ENCODE peak calls at places on chromosomes 7 and 10, in seven cellular contexts. R is foreskin fibroblast, Y is fibroblast of pulmonary artery, O is cardiac fibroblast, E is brain microvascular endothelial cell, V is upper lobe of right lung, X is D721Med. C is an unnamed sample.

GRCh38 chr10:59991661-59992060 is 85.3 kb upstream of the CCDC6 start:
- DNase-seq in O (peak), E (peak), R (peak), X (no peak), V (no peak), Y (peak), C (no peak)

GRCh38 chr10:70863470-70864160 is 24.8 kb downstream of the PCBD1 start:
- DNase-seq in Y (no peak), X (no peak), V (no peak), O (no peak), E (no peak), R (no peak), C (no peak)

GRCh38 chr10:100020883-100021248 is 11.1 kb upstream of the DNMBP start:
- DNase-seq in E (no peak), R (no peak), O (no peak), V (no peak), X (no peak), Y (no peak), C (no peak)

GRCh38 chr10:14068851-14069250 is 261.9 kb downstream of the FRMD4A start:
- DNase-seq in V (no peak), X (no peak), R (no peak), E (no peak), Y (no peak), O (no peak), C (no peak)

GRCh38 chr7:128404143-128404681 is 5.6 kb downstream of the IMPDH1 start:
- DNase-seq in E (no peak), R (no peak), X (no peak), O (no peak), V (no peak), Y (no peak), C (no peak)

GRCh38 chr7:68107256-68107655 is 1110.6 kb downstream of the TYW1 start:
- DNase-seq in V (no peak), X (no peak), Y (no peak), E (no peak), R (no peak), O (peak), C (no peak)

GRCh38 chr7:568681-569035 is 49.0 kb upstream of the PDGFA start:
- DNase-seq in O (peak), E (no peak), Y (peak), V (no peak), R (peak), X (no peak), C (no peak)

GRCh38 chr7:123871998-123872867 is 27.3 kb downstream of the HYAL4 start:
- DNase-seq in R (peak), V (no peak), Y (peak), X (no peak), E (peak), O (peak), C (no peak)

GRCh38 chr7:50174948-50175347 is 81.9 kb upstream of the ZPBP start:
- DNase-seq in O (no peak), V (no peak), R (no peak), E (no peak), X (no peak), Y (no peak), C (no peak)

GRCh38 chr10:107032700-107033401 is 131.7 kb downstream of the SORCS1 start:
- DNase-seq in Y (no peak), V (no peak), O (no peak), R (no peak), E (no peak), X (no peak), C (no peak)

GRCh38 chr7:101818699-101819071 is 1.3 kb downstream of the CUX1 start:
- DNase-seq in X (no peak), R (peak), V (no peak), E (no peak), O (peak), Y (no peak), C (no peak)

GRCh38 chr10:119658274-119658673 is 7.1 kb downstream of the BAG3 start:
- DNase-seq in V (peak), Y (peak), E (peak), O (peak), R (peak), X (no peak), C (no peak)

GRCh38 chr7:120033114-120033513 is 239.9 kb upstream of the KCND2 start:
- DNase-seq in O (peak), R (peak), E (no peak), Y (peak), V (no peak), X (no peak), C (no peak)

GRCh38 chr7:100394077-100394476 is 20.8 kb downstream of the PILRA start:
- DNase-seq in R (no peak), V (no peak), X (peak), Y (no peak), O (no peak), E (no peak), C (no peak)
- TF ChIP-seq CTCF in R (no peak), V (no peak), X (no peak), Y (no peak), O (no peak), E (no peak), C (no peak)

GRCh38 chr10:123427386-123427785 is 238.8 kb upstream of the GPR26 start:
- DNase-seq in X (no peak), Y (no peak), E (no peak), R (peak), V (no peak), O (no peak), C (no peak)
- TF ChIP-seq CTCF in X (no peak), Y (no peak), E (no peak), R (no peak), V (no peak), O (no peak), C (no peak)

GRCh38 chr10:11218395-11218794 is 200.7 kb downstream of the CELF2 start:
- DNase-seq in R (no peak), X (no peak), Y (no peak), E (no peak), O (no peak), V (no peak), C (no peak)
- TF ChIP-seq CTCF in R (no peak), X (no peak), Y (no peak), E (no peak), O (no peak), V (no peak), C (no peak)

DNA sequence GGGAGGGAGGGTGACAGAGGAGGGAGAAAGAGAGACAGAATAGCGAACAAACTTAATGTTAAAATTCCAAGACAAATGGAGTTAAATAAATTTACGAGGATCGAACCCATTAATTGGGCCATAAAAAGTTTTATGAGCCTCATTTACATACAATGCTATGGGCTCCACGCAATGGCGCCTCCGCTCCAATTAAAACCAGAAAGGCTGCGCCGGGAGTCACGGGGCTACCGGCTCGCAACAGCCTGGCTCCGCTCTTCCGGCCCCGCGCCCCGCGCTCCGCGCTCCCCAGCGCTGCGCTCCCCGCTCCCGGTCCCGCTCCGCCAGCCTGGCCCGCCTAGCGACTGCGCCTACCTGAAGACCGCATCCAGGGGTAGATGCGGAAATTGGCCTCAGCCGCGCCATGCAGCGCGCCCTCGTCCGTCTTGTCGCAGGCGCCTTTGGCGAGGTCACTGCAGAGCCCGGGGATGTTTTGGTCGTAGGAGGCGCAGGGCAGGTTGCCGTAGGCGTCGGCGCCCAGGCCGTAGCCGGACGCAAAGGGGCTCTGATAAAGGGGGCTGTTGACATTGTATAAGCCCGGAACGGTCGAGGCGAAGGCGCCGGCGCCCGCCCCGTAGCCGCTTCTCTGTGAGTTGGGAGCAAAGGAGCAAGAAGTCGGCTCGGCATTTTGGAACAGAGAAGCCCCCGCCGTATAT is 513 bp downstream of the HOXA7 start:
- DNase-seq in X (no peak), Y (no peak), E (no peak), V (peak), R (peak), O (no peak), C (peak)
- TF ChIP-seq CTCF in X (no peak), Y (no peak), E (no peak), V (no peak), R (no peak), O (no peak), C (no peak)

GRCh38 chr10:3782099-3782455 is 2.9 kb downstream of the KLF6 start:
- DNase-seq in X (no peak), Y (no peak), O (peak), V (no peak), E (peak), R (no peak), C (no peak)

GRCh38 chr10:3782456-3783312 is 2.3 kb downstream of the KLF6 start:
- DNase-seq in E (peak), R (peak), Y (peak), X (no peak), O (peak), V (no peak), C (peak)

GRCh38 chr10:3780766-3781457 is 4.1 kb downstream of the KLF6 start:
- DNase-seq in V (no peak), E (no peak), R (peak), O (peak), Y (peak), X (no peak), C (no peak)

GRCh38 chr10:3780056-3780765 is 4.8 kb downstream of the KLF6 start:
- DNase-seq in Y (peak), O (peak), X (no peak), R (peak), V (no peak), E (peak), C (no peak)

GRCh38 chr10:3781458-3782098 is 3.4 kb downstream of the KLF6 start:
- DNase-seq in O (peak), Y (peak), V (peak), E (peak), R (peak), X (no peak), C (no peak)
- TF ChIP-seq CTCF in O (peak), Y (peak), V (peak), E (peak), R (peak), X (no peak), C (no peak)

GRCh38 chr10:18005445-18005780 is 53.7 kb downstream of the SLC39A12 start:
- DNase-seq in R (no peak), X (no peak), E (no peak), O (no peak), V (no peak), Y (no peak), C (no peak)

GRCh38 chr10:18010050-18010449 is 58.3 kb downstream of the SLC39A12 start:
- DNase-seq in X (no peak), Y (peak), V (no peak), O (peak), R (peak), E (no peak), C (no peak)

GRCh38 chr10:18000601-18001000 is 48.9 kb downstream of the SLC39A12 start:
- DNase-seq in E (no peak), Y (no peak), X (no peak), O (no peak), R (no peak), V (no peak), C (no peak)

GRCh38 chr10:18008989-18009388 is 57.3 kb downstream of the SLC39A12 start:
- DNase-seq in X (no peak), Y (peak), V (no peak), O (peak), E (no peak), R (no peak), C (no peak)

DNA sequence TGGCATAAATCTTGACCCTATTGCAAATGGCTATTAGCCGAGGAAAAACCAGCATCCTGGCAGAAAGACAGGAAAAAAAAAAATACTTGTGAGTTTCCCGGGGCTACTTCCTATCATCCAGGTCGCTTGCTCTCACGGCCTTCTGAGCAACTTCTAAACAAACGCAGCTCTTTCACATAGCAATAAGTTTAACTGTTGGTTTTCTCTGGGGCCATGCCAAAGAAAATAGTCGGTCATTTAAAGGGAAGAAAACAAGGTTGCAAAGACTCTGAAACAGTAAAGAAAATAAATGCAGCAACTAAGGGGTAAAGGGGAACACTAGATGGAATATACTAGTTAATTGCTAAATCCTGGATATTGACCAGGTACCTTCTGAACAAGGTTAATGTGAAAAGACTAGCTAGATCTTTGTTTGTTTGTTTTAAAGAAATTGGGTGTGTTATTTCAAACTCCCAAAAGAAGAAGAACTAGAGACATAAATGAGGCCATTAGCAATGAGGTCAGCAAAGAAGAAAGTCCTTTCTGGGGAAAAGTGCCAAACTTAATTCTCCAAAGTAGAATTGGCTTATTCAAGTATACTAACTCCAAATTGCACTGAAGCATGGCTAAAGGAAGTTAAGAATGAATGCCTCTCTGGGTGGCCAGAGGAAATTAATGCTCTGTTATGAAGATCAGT is 54.2 kb downstream of the SLC39A12 start:
- DNase-seq in V (no peak), E (peak), R (peak), X (no peak), O (peak), Y (peak), C (no peak)
- TF ChIP-seq CTCF in V (no peak), E (no peak), R (no peak), X (no peak), O (no peak), Y (no peak), C (no peak)